ENCODE peak calls at places on chromosomes 6 and 20, in nine cellular contexts. One of them, this sample, is unnamed.

GRCh38 chr20:1477896-1478490 is 11.3 kb upstream of the NSFL1C start:
- DNase-seq in upper lobe of left lung: no peak
- DNase-seq in mucosa of descending colon: no peak
- DNase-seq in heart right ventricle: no peak
- DNase-seq in fibroblast of lung: no peak
- DNase-seq in CD8-positive, alpha-beta T cell: no peak
- DNase-seq in A549: no peak
- DNase-seq in A673: no peak
- DNase-seq in gastrocnemius medialis: no peak
- DNase-seq in this sample: peak; percentile 93

GRCh38 chr6:25556516-25556915 is 95.5 kb upstream of the SCGN start:
- DNase-seq in upper lobe of left lung: no peak
- DNase-seq in mucosa of descending colon: peak; percentile 55
- DNase-seq in heart right ventricle: peak; percentile 62
- DNase-seq in fibroblast of lung: peak; percentile 59
- DNase-seq in CD8-positive, alpha-beta T cell: peak; percentile 70
- DNase-seq in A549: peak; percentile 15
- DNase-seq in A673: peak; percentile 77
- DNase-seq in gastrocnemius medialis: peak; percentile 39
- DNase-seq in this sample: peak; percentile 69

GRCh38 chr6:3398165-3398562 is 58.7 kb downstream of the SLC22A23 start:
- DNase-seq in upper lobe of left lung: no peak
- DNase-seq in mucosa of descending colon: no peak
- DNase-seq in heart right ventricle: no peak
- DNase-seq in fibroblast of lung: no peak
- DNase-seq in CD8-positive, alpha-beta T cell: no peak
- DNase-seq in A549: no peak
- DNase-seq in A673: no peak
- DNase-seq in gastrocnemius medialis: no peak
- DNase-seq in this sample: no peak

GRCh38 chr20:61436674-61437279 is 184.7 kb downstream of the CDH4 start:
- DNase-seq in upper lobe of left lung: no peak
- DNase-seq in mucosa of descending colon: no peak
- DNase-seq in heart right ventricle: no peak
- DNase-seq in fibroblast of lung: peak; percentile 98
- DNase-seq in CD8-positive, alpha-beta T cell: no peak
- DNase-seq in A549: no peak
- DNase-seq in A673: peak; percentile 99
- DNase-seq in gastrocnemius medialis: no peak
- DNase-seq in this sample: peak; percentile 82

GRCh38 chr6:15378864-15379263 is 133.0 kb downstream of the JARID2 start:
- DNase-seq in upper lobe of left lung: no peak
- DNase-seq in mucosa of descending colon: no peak
- DNase-seq in heart right ventricle: no peak
- DNase-seq in fibroblast of lung: no peak
- DNase-seq in CD8-positive, alpha-beta T cell: no peak
- DNase-seq in A549: no peak
- DNase-seq in A673: no peak
- DNase-seq in gastrocnemius medialis: no peak
- DNase-seq in this sample: no peak

GRCh38 chr20:8082025-8082424 is 50.0 kb upstream of the PLCB1 start:
- DNase-seq in upper lobe of left lung: no peak
- DNase-seq in mucosa of descending colon: no peak
- DNase-seq in heart right ventricle: no peak
- DNase-seq in fibroblast of lung: peak; percentile 17
- DNase-seq in CD8-positive, alpha-beta T cell: no peak
- DNase-seq in A549: peak; percentile 3
- DNase-seq in A673: peak; percentile 21
- DNase-seq in gastrocnemius medialis: no peak
- DNase-seq in this sample: peak; percentile 24

GRCh38 chr6:137697267-137697938 is 169.7 kb upstream of the TNFAIP3 start:
- DNase-seq in upper lobe of left lung: no peak
- DNase-seq in mucosa of descending colon: no peak
- DNase-seq in heart right ventricle: no peak
- DNase-seq in fibroblast of lung: peak; percentile 83
- DNase-seq in CD8-positive, alpha-beta T cell: no peak
- DNase-seq in A549: no peak
- DNase-seq in A673: no peak
- DNase-seq in gastrocnemius medialis: no peak
- DNase-seq in this sample: peak; percentile 57

GRCh38 chr20:17636523-17637412 is 45.3 kb downstream of the RRBP1 start:
- DNase-seq in upper lobe of left lung: peak; percentile 52
- DNase-seq in mucosa of descending colon: no peak
- DNase-seq in heart right ventricle: no peak
- DNase-seq in fibroblast of lung: no peak
- DNase-seq in CD8-positive, alpha-beta T cell: no peak
- DNase-seq in A549: no peak
- DNase-seq in A673: no peak
- DNase-seq in gastrocnemius medialis: no peak
- DNase-seq in this sample: no peak

GRCh38 chr6:12313992-12314589 is 23.9 kb downstream of the EDN1 start:
- DNase-seq in upper lobe of left lung: no peak
- DNase-seq in mucosa of descending colon: no peak
- DNase-seq in heart right ventricle: no peak
- DNase-seq in fibroblast of lung: peak; percentile 70
- DNase-seq in CD8-positive, alpha-beta T cell: no peak
- DNase-seq in A549: no peak
- DNase-seq in A673: no peak
- DNase-seq in gastrocnemius medialis: no peak
- DNase-seq in this sample: peak; percentile 100

DNA sequence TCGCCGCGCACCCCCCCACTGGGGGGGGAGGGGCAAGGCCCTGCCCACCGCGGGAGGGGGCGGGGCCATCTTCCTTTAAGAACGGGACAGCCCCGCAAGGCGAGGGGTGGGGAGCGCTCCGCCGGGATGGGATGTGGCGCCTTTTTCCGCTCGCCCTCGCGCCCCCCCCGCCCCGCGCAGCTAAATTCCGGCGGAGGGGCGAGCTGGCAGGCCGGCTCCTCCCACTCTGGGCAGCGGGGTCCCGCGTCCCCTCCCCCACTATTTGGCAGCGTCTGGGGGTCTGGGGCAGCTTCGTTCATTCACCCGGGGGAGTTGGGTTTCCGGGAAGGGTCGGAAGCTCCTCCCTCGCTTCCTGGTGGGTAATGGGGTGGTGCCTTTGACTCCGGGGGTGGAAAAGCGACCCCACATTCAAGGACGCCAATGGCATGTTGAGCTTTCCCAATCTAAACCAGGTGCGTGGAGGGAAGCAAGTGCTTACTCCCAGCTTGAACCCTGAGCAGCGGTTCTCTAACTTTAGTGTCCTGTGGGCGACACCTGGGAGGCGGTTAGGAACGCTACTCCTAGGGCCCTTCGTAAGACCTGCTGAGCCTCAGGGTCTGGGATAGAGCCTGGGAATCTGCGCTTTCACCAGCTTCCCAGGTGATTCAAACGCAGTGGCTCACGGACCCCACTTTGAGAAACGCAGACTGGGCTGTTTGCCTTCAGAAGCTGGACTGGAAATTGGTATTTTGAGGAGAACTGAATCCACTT is 927 bp downstream of the ASXL1 start:
- DNase-seq in upper lobe of left lung: peak; percentile 93
- DNase-seq in mucosa of descending colon: peak; percentile 89
- DNase-seq in heart right ventricle: peak; percentile 78
- DNase-seq in fibroblast of lung: peak; percentile 59
- DNase-seq in CD8-positive, alpha-beta T cell: peak; percentile 59
- DNase-seq in A549: peak; percentile 62
- DNase-seq in A673: peak; percentile 84
- DNase-seq in gastrocnemius medialis: peak; percentile 65
- DNase-seq in this sample: peak; percentile 36
- TF ChIP-seq CTCF in upper lobe of left lung: no peak
- TF ChIP-seq CTCF in mucosa of descending colon: no peak
- TF ChIP-seq CTCF in heart right ventricle: no peak
- TF ChIP-seq CTCF in fibroblast of lung: no peak
- TF ChIP-seq CTCF in CD8-positive, alpha-beta T cell: no peak
- TF ChIP-seq CTCF in A549: no peak
- TF ChIP-seq CTCF in A673: no peak
- TF ChIP-seq CTCF in gastrocnemius medialis: no peak
- TF ChIP-seq CTCF in this sample: no peak

DNA sequence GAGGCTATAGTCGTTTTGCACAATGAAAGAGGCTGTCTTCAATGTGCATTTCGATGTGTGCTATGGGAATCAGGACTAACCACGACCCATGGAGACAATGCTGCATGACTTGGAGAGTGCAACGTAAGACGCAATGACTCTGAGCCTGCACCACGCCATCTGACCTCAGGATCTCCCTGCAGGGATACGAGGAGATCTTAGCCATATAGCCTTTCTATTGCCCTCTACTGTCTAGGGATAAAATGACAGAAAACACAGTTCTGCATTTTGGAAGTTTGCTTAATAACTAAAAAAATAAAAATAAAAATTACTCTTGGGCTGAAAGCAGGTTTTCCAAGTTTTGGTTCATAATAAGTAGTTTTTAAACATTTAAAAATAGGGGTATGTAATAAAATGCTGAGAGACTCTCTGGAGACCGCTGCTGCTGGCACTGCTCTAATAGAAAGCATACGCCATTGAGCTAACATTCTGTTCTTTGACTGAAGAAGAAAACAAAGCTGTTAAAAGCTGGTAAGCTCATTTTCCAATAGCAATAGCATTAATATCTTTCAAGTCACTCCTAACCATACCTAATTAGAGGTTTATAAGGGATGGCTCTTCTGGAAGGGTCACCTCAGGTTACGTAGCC is 87.2 kb downstream of the PDE7B start:
- DNase-seq in upper lobe of left lung: no peak
- DNase-seq in mucosa of descending colon: no peak
- DNase-seq in heart right ventricle: peak; percentile 26
- DNase-seq in fibroblast of lung: peak; percentile 47
- DNase-seq in CD8-positive, alpha-beta T cell: no peak
- DNase-seq in A549: no peak
- DNase-seq in A673: peak; percentile 27
- DNase-seq in gastrocnemius medialis: peak; percentile 36
- DNase-seq in this sample: peak; percentile 31
- H3K4me3 ChIP-seq in upper lobe of left lung: no peak overlapping the region
- H3K4me3 ChIP-seq in mucosa of descending colon: no peak overlapping the region
- H3K4me3 ChIP-seq in heart right ventricle: peak overlapping the region; percentile 8
- H3K4me3 ChIP-seq in fibroblast of lung: no peak overlapping the region
- H3K4me3 ChIP-seq in CD8-positive, alpha-beta T cell: no peak overlapping the region
- H3K4me3 ChIP-seq in A549: no peak overlapping the region
- H3K4me3 ChIP-seq in A673: no peak overlapping the region
- H3K4me3 ChIP-seq in gastrocnemius medialis: peak overlapping the region; percentile 14
- H3K4me3 ChIP-seq in this sample: no peak overlapping the region

DNA sequence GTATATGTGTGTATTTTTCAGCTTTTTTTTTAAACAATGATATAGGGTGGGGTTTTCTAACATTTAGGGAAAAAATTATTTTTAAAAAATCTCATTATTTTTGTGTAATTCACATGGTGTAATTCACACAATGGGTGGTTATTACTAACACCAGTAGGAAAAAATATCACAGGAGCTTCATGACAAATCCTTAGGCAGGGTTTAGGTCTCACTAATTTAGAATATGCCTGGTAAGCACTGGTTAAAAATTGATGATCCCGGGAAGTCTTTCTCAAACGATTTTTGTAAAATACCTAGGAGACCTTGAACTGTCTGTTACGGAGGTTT is 29.5 kb upstream of the ZNF217 start:
- DNase-seq in upper lobe of left lung: no peak
- DNase-seq in mucosa of descending colon: no peak
- DNase-seq in heart right ventricle: no peak
- DNase-seq in fibroblast of lung: no peak
- DNase-seq in CD8-positive, alpha-beta T cell: no peak
- DNase-seq in A549: no peak
- DNase-seq in A673: no peak
- DNase-seq in gastrocnemius medialis: no peak
- DNase-seq in this sample: no peak
- TF ChIP-seq CTCF in upper lobe of left lung: no peak
- TF ChIP-seq CTCF in mucosa of descending colon: no peak
- TF ChIP-seq CTCF in heart right ventricle: no peak
- TF ChIP-seq CTCF in fibroblast of lung: no peak
- TF ChIP-seq CTCF in CD8-positive, alpha-beta T cell: no peak
- TF ChIP-seq CTCF in A549: no peak
- TF ChIP-seq CTCF in A673: no peak
- TF ChIP-seq CTCF in gastrocnemius medialis: no peak
- TF ChIP-seq CTCF in this sample: no peak

GRCh38 chr6:84771732-84772131 is 7.3 kb upstream of the TBX18 start:
- DNase-seq in upper lobe of left lung: no peak
- DNase-seq in mucosa of descending colon: no peak
- DNase-seq in heart right ventricle: no peak
- DNase-seq in fibroblast of lung: no peak
- DNase-seq in CD8-positive, alpha-beta T cell: no peak
- DNase-seq in A549: no peak
- DNase-seq in A673: no peak
- DNase-seq in gastrocnemius medialis: no peak
- DNase-seq in this sample: no peak

GRCh38 chr6:84772428-84773132 is 8.2 kb upstream of the TBX18 start:
- DNase-seq in upper lobe of left lung: peak; percentile 63
- DNase-seq in mucosa of descending colon: no peak
- DNase-seq in heart right ventricle: peak; percentile 10
- DNase-seq in fibroblast of lung: no peak
- DNase-seq in CD8-positive, alpha-beta T cell: no peak
- DNase-seq in A549: no peak
- DNase-seq in A673: peak; percentile 32
- DNase-seq in gastrocnemius medialis: no peak
- DNase-seq in this sample: no peak

GRCh38 chr6:84774174-84775158 is 10.1 kb upstream of the TBX18 start:
- DNase-seq in upper lobe of left lung: peak; percentile 90
- DNase-seq in mucosa of descending colon: peak; percentile 41
- DNase-seq in heart right ventricle: peak; percentile 58
- DNase-seq in fibroblast of lung: no peak
- DNase-seq in CD8-positive, alpha-beta T cell: no peak
- DNase-seq in A549: peak; percentile 41
- DNase-seq in A673: peak; percentile 73
- DNase-seq in gastrocnemius medialis: peak; percentile 13
- DNase-seq in this sample: peak; percentile 30

GRCh38 chr6:84773133-84773430 is 8.7 kb upstream of the TBX18 start:
- DNase-seq in upper lobe of left lung: no peak
- DNase-seq in mucosa of descending colon: no peak
- DNase-seq in heart right ventricle: no peak
- DNase-seq in fibroblast of lung: no peak
- DNase-seq in CD8-positive, alpha-beta T cell: no peak
- DNase-seq in A549: no peak
- DNase-seq in A673: peak; percentile 51
- DNase-seq in gastrocnemius medialis: no peak
- DNase-seq in this sample: no peak

GRCh38 chr6:84773431-84774173 is 9.2 kb upstream of the TBX18 start:
- DNase-seq in upper lobe of left lung: peak; percentile 83
- DNase-seq in mucosa of descending colon: peak; percentile 51
- DNase-seq in heart right ventricle: peak; percentile 23
- DNase-seq in fibroblast of lung: no peak
- DNase-seq in CD8-positive, alpha-beta T cell: no peak
- DNase-seq in A549: peak; percentile 21
- DNase-seq in A673: peak; percentile 68
- DNase-seq in gastrocnemius medialis: no peak
- DNase-seq in this sample: no peak
- H3K4me3 ChIP-seq in upper lobe of left lung: peak overlapping the region; percentile 40
- H3K4me3 ChIP-seq in mucosa of descending colon: no peak overlapping the region
- H3K4me3 ChIP-seq in heart right ventricle: peak overlapping the region; percentile 53
- H3K4me3 ChIP-seq in fibroblast of lung: peak overlapping the region; percentile 42
- H3K4me3 ChIP-seq in CD8-positive, alpha-beta T cell: no peak overlapping the region
- H3K4me3 ChIP-seq in A549: peak overlapping the region; percentile 53
- H3K4me3 ChIP-seq in A673: peak overlapping the region; percentile 60
- H3K4me3 ChIP-seq in gastrocnemius medialis: peak overlapping the region; percentile 49
- H3K4me3 ChIP-seq in this sample: peak overlapping the region; percentile 42

DNA sequence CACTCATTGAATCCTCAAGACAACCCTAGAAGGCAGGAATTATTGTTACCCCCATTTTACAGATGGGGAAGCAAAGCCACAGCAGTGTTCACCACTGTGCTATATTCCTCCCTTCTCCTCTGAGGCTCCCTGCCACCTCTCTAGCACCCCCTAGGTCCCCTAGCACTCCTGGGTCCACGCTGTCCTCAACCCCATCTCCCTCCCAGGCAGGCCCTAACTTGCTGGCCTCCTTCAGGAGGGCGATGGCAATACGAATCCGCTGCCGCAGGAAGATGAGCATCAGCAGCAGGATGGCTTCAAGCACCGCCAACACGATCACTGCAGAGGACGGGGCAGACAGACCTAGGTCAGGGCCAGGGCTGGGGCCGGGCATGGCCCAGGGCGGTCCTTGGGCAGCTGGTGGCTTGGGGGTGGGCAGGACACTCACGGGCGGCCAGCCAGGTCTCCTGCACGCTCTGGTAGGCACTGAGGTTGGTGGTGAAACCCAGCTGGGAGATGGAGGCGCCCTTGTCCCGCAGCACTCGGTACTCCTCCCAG is 7.8 kb upstream of the NEU1 start:
- DNase-seq in upper lobe of left lung: no peak
- DNase-seq in mucosa of descending colon: no peak
- DNase-seq in heart right ventricle: no peak
- DNase-seq in fibroblast of lung: no peak
- DNase-seq in CD8-positive, alpha-beta T cell: no peak
- DNase-seq in A549: no peak
- DNase-seq in A673: no peak
- DNase-seq in gastrocnemius medialis: no peak
- DNase-seq in this sample: peak; percentile 4
- TF ChIP-seq CTCF in upper lobe of left lung: no peak
- TF ChIP-seq CTCF in mucosa of descending colon: no peak
- TF ChIP-seq CTCF in heart right ventricle: no peak
- TF ChIP-seq CTCF in fibroblast of lung: no peak
- TF ChIP-seq CTCF in CD8-positive, alpha-beta T cell: no peak
- TF ChIP-seq CTCF in A549: no peak
- TF ChIP-seq CTCF in A673: no peak
- TF ChIP-seq CTCF in gastrocnemius medialis: no peak
- TF ChIP-seq CTCF in this sample: no peak